ENCODE peak calls at places on chromosomes 3 and 15, in seven cellular contexts. One of them, this sample, is unnamed.
A peak's percentile ranks its signal among the peaks of the same experiment; 100 is the strongest.

GRCh38 chr3:5009506-5010100 is 30.4 kb downstream of the BHLHE40 start:
- DNase-seq in IMR-90: no peak
- DNase-seq in tibial artery: no peak
- DNase-seq in foreskin fibroblast: no peak
- DNase-seq in heart left ventricle: no peak
- DNase-seq in endodermal cell: peak; percentile 22
- DNase-seq in AG09309: no peak
- DNase-seq in this sample: no peak

GRCh38 chr15:71973366-71973765 is 144.6 kb downstream of the MYO9A start:
- DNase-seq in IMR-90: no peak
- DNase-seq in tibial artery: no peak
- DNase-seq in foreskin fibroblast: no peak
- DNase-seq in heart left ventricle: no peak
- DNase-seq in endodermal cell: no peak
- DNase-seq in AG09309: no peak
- DNase-seq in this sample: no peak

GRCh38 chr3:120274739-120275167 is 10.3 kb downstream of the GPR156 start:
- DNase-seq in IMR-90: peak; percentile 25
- DNase-seq in tibial artery: no peak
- DNase-seq in foreskin fibroblast: no peak
- DNase-seq in heart left ventricle: peak; percentile 69
- DNase-seq in endodermal cell: no peak
- DNase-seq in AG09309: no peak
- DNase-seq in this sample: no peak

GRCh38 chr3:195828762-195829161 is 17.0 kb upstream of the MUC4 start:
- DNase-seq in IMR-90: no peak
- DNase-seq in tibial artery: no peak
- DNase-seq in foreskin fibroblast: no peak
- DNase-seq in heart left ventricle: no peak
- DNase-seq in endodermal cell: no peak
- DNase-seq in AG09309: no peak
- DNase-seq in this sample: no peak

GRCh38 chr3:27680517-27681246 is 41.4 kb downstream of the EOMES start:
- DNase-seq in IMR-90: no peak
- DNase-seq in tibial artery: no peak
- DNase-seq in foreskin fibroblast: no peak
- DNase-seq in heart left ventricle: no peak
- DNase-seq in endodermal cell: peak; percentile 91
- DNase-seq in AG09309: no peak
- DNase-seq in this sample: no peak

GRCh38 chr15:56244811-56245576 is 1.3 kb upstream of the RFX7 start:
- DNase-seq in IMR-90: no peak
- DNase-seq in tibial artery: no peak
- DNase-seq in foreskin fibroblast: no peak
- DNase-seq in heart left ventricle: peak; percentile 24
- DNase-seq in endodermal cell: peak; percentile 64
- DNase-seq in AG09309: no peak
- DNase-seq in this sample: no peak

GRCh38 chr3:17891139-17891850 is 148.9 kb upstream of the TBC1D5 start:
- DNase-seq in IMR-90: peak; percentile 8
- DNase-seq in tibial artery: no peak
- DNase-seq in foreskin fibroblast: peak; percentile 6
- DNase-seq in heart left ventricle: no peak
- DNase-seq in endodermal cell: no peak
- DNase-seq in AG09309: no peak
- DNase-seq in this sample: no peak

GRCh38 chr3:47113669-47114365 is 50.1 kb downstream of the SETD2 start:
- DNase-seq in IMR-90: peak; percentile 92
- DNase-seq in tibial artery: no peak
- DNase-seq in foreskin fibroblast: peak; percentile 74
- DNase-seq in heart left ventricle: no peak
- DNase-seq in endodermal cell: no peak
- DNase-seq in AG09309: peak; percentile 17
- DNase-seq in this sample: no peak

GRCh38 chr3:78201066-78201465 is 1161.2 kb downstream of the ROBO2 start:
- DNase-seq in IMR-90: no peak
- DNase-seq in tibial artery: no peak
- DNase-seq in foreskin fibroblast: no peak
- DNase-seq in heart left ventricle: no peak
- DNase-seq in endodermal cell: no peak
- DNase-seq in AG09309: no peak
- DNase-seq in this sample: no peak

GRCh38 chr3:30642715-30643361 is 36.4 kb downstream of the TGFBR2 start:
- DNase-seq in IMR-90: no peak
- DNase-seq in tibial artery: no peak
- DNase-seq in foreskin fibroblast: no peak
- DNase-seq in heart left ventricle: no peak
- DNase-seq in endodermal cell: no peak
- DNase-seq in AG09309: no peak
- DNase-seq in this sample: no peak

GRCh38 chr15:90087454-90088154 is 14.7 kb downstream of the IDH2 start:
- DNase-seq in IMR-90: peak; percentile 36
- DNase-seq in tibial artery: no peak
- DNase-seq in foreskin fibroblast: no peak
- DNase-seq in heart left ventricle: no peak
- DNase-seq in endodermal cell: peak; percentile 79
- DNase-seq in AG09309: no peak
- DNase-seq in this sample: no peak
- TF ChIP-seq CTCF in IMR-90: peak; percentile 31
- TF ChIP-seq CTCF in tibial artery: no peak
- TF ChIP-seq CTCF in foreskin fibroblast: peak; percentile 23
- TF ChIP-seq CTCF in heart left ventricle: no peak
- TF ChIP-seq CTCF in endodermal cell: no peak
- TF ChIP-seq CTCF in AG09309: peak; percentile 20
- TF ChIP-seq CTCF in this sample: no peak

GRCh38 chr15:81888748-81889479 is 156.9 kb downstream of the MEX3B start:
- DNase-seq in IMR-90: peak; percentile 76
- DNase-seq in tibial artery: no peak
- DNase-seq in foreskin fibroblast: peak; percentile 72
- DNase-seq in heart left ventricle: no peak
- DNase-seq in endodermal cell: no peak
- DNase-seq in AG09309: peak; percentile 25
- DNase-seq in this sample: no peak

GRCh38 chr15:81893182-81893833 is 152.5 kb downstream of the MEX3B start:
- DNase-seq in IMR-90: no peak
- DNase-seq in tibial artery: no peak
- DNase-seq in foreskin fibroblast: no peak
- DNase-seq in heart left ventricle: no peak
- DNase-seq in endodermal cell: no peak
- DNase-seq in AG09309: no peak
- DNase-seq in this sample: no peak

GRCh38 chr15:81889480-81889871 is 156.3 kb downstream of the MEX3B start:
- DNase-seq in IMR-90: peak; percentile 41
- DNase-seq in tibial artery: no peak
- DNase-seq in foreskin fibroblast: no peak
- DNase-seq in heart left ventricle: no peak
- DNase-seq in endodermal cell: no peak
- DNase-seq in AG09309: no peak
- DNase-seq in this sample: no peak

GRCh38 chr15:81887913-81888312 is 157.9 kb downstream of the MEX3B start:
- DNase-seq in IMR-90: peak; percentile 89
- DNase-seq in tibial artery: no peak
- DNase-seq in foreskin fibroblast: peak; percentile 53
- DNase-seq in heart left ventricle: no peak
- DNase-seq in endodermal cell: no peak
- DNase-seq in AG09309: peak; percentile 10
- DNase-seq in this sample: no peak

GRCh38 chr15:81890496-81890895 is 155.3 kb downstream of the MEX3B start:
- DNase-seq in IMR-90: no peak
- DNase-seq in tibial artery: no peak
- DNase-seq in foreskin fibroblast: no peak
- DNase-seq in heart left ventricle: no peak
- DNase-seq in endodermal cell: no peak
- DNase-seq in AG09309: no peak
- DNase-seq in this sample: no peak
- TF ChIP-seq CTCF in IMR-90: no peak
- TF ChIP-seq CTCF in tibial artery: no peak
- TF ChIP-seq CTCF in foreskin fibroblast: no peak
- TF ChIP-seq CTCF in heart left ventricle: no peak
- TF ChIP-seq CTCF in endodermal cell: no peak
- TF ChIP-seq CTCF in AG09309: no peak
- TF ChIP-seq CTCF in this sample: no peak

DNA sequence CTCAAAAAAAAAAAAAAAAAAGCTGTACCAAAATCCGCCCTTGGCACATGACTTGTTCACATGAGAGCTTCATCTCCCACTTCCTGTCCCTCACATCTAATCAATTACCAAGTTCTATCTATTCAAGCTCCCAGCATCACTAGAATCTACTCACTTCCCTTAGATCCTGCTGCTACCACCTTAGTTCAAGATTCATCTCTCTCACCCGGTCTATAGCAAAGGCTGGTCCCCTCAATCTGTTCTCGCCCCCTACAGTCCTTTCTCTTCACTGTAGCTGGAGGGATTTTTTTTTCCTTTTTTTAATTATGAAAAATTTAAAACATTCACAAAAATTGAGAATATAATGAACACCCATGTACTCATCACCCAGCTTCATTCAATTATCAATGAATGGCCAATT is 16.7 kb upstream of the GPR160 start:
- DNase-seq in IMR-90: no peak
- DNase-seq in tibial artery: no peak
- DNase-seq in foreskin fibroblast: no peak
- DNase-seq in heart left ventricle: no peak
- DNase-seq in endodermal cell: no peak
- DNase-seq in AG09309: no peak
- DNase-seq in this sample: no peak
- TF ChIP-seq CTCF in IMR-90: peak; percentile 30
- TF ChIP-seq CTCF in tibial artery: no peak
- TF ChIP-seq CTCF in foreskin fibroblast: no peak
- TF ChIP-seq CTCF in heart left ventricle: peak; percentile 17
- TF ChIP-seq CTCF in endodermal cell: peak; percentile 65
- TF ChIP-seq CTCF in AG09309: no peak
- TF ChIP-seq CTCF in this sample: no peak

GRCh38 chr3:169662215-169663070 is 1.1 kb downstream of the MECOM start:
- DNase-seq in IMR-90: peak; percentile 57
- DNase-seq in tibial artery: peak; percentile 35
- DNase-seq in foreskin fibroblast: peak; percentile 54
- DNase-seq in heart left ventricle: peak; percentile 81
- DNase-seq in endodermal cell: peak; percentile 94
- DNase-seq in AG09309: no peak
- DNase-seq in this sample: peak; percentile 89
- TF ChIP-seq CTCF in IMR-90: peak; percentile 60
- TF ChIP-seq CTCF in tibial artery: peak; percentile 21
- TF ChIP-seq CTCF in foreskin fibroblast: peak; percentile 16
- TF ChIP-seq CTCF in heart left ventricle: peak; percentile 52
- TF ChIP-seq CTCF in endodermal cell: peak; percentile 82
- TF ChIP-seq CTCF in AG09309: peak; percentile 24
- TF ChIP-seq CTCF in this sample: peak; percentile 69

GRCh38 chr15:82103500-82103899 is 57.7 kb upstream of the MEX3B start:
- DNase-seq in IMR-90: no peak
- DNase-seq in tibial artery: no peak
- DNase-seq in foreskin fibroblast: no peak
- DNase-seq in heart left ventricle: no peak
- DNase-seq in endodermal cell: no peak
- DNase-seq in AG09309: no peak
- DNase-seq in this sample: no peak
- TF ChIP-seq CTCF in IMR-90: peak; percentile 37
- TF ChIP-seq CTCF in tibial artery: no peak
- TF ChIP-seq CTCF in foreskin fibroblast: peak; percentile 2
- TF ChIP-seq CTCF in heart left ventricle: no peak
- TF ChIP-seq CTCF in endodermal cell: peak; percentile 48
- TF ChIP-seq CTCF in AG09309: peak; percentile 21
- TF ChIP-seq CTCF in this sample: peak; percentile 36

GRCh38 chr3:55487376-55488241 is 503 bp upstream of the WNT5A start:
- DNase-seq in IMR-90: peak; percentile 73
- DNase-seq in tibial artery: no peak
- DNase-seq in foreskin fibroblast: no peak
- DNase-seq in heart left ventricle: peak; percentile 45
- DNase-seq in endodermal cell: peak; percentile 78
- DNase-seq in AG09309: no peak
- DNase-seq in this sample: no peak
- TF ChIP-seq CTCF in IMR-90: no peak
- TF ChIP-seq CTCF in tibial artery: no peak
- TF ChIP-seq CTCF in foreskin fibroblast: no peak
- TF ChIP-seq CTCF in heart left ventricle: no peak
- TF ChIP-seq CTCF in endodermal cell: no peak
- TF ChIP-seq CTCF in AG09309: no peak
- TF ChIP-seq CTCF in this sample: no peak

GRCh38 chr3:11115548-11115947 is 38.7 kb upstream of the HRH1 start:
- DNase-seq in IMR-90: no peak
- DNase-seq in tibial artery: no peak
- DNase-seq in foreskin fibroblast: no peak
- DNase-seq in heart left ventricle: no peak
- DNase-seq in endodermal cell: no peak
- DNase-seq in AG09309: no peak
- DNase-seq in this sample: no peak
- TF ChIP-seq CTCF in IMR-90: no peak
- TF ChIP-seq CTCF in tibial artery: no peak
- TF ChIP-seq CTCF in foreskin fibroblast: no peak
- TF ChIP-seq CTCF in heart left ventricle: no peak
- TF ChIP-seq CTCF in endodermal cell: no peak
- TF ChIP-seq CTCF in AG09309: no peak
- TF ChIP-seq CTCF in this sample: no peak

DNA sequence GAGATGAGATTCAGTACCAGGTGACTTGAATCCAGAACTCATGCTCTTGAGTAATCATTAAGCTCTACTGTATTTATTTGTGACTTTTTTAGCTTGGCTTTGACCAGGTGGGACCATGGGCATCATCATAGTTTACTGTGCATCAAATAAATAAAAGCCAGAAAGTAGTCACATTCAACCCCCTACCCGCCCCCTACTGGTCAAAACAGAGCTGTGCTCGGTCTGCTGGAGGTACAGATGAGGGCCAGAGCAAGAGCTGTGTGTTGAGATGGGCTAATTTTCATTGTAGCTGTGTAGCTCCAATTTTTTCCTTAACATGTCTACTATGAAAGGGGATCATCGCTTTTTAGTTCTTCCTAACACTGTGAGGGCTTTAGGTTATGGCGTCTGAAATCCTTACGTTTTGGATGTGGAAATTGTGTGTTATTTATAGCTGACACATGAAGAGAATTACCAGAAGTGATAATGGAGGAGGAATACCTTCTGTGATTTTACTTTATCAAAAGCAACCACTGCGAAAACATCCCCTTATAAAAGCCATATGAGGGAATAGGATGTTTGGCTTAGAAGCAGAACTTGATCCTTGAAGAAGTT is 375.1 kb downstream of the PTPRG start:
- DNase-seq in IMR-90: peak; percentile 15
- DNase-seq in tibial artery: no peak
- DNase-seq in foreskin fibroblast: no peak
- DNase-seq in heart left ventricle: peak; percentile 33
- DNase-seq in endodermal cell: peak; percentile 84
- DNase-seq in AG09309: no peak
- DNase-seq in this sample: no peak
- TF ChIP-seq CTCF in IMR-90: peak; percentile 46
- TF ChIP-seq CTCF in tibial artery: peak; percentile 21
- TF ChIP-seq CTCF in foreskin fibroblast: peak; percentile 59
- TF ChIP-seq CTCF in heart left ventricle: peak; percentile 43
- TF ChIP-seq CTCF in endodermal cell: peak; percentile 86
- TF ChIP-seq CTCF in AG09309: peak; percentile 61
- TF ChIP-seq CTCF in this sample: peak; percentile 46

This sample was measured in osteocyte.